ENCODE peak calls at places on chromosomes 1 and 21, in six cellular contexts. X is GM12865, P is A172, K is left ventricle myocardium inferior, C is amniotic stem cell, Q is body of pancreas. B is an unnamed sample.

GRCh38 chr21:45384656-45385548 is 20.1 kb upstream of the COL18A1 start:
- DNase-seq in C (no peak), P (no peak), Q (peak; percentile 5), K (no peak), X (no peak), B (no peak)

GRCh38 chr1:21955474-21956281 is 18.6 kb upstream of the HSPG2 start:
- DNase-seq in K (no peak), C (no peak), X (peak; percentile 43), Q (peak; percentile 18), P (no peak), B (no peak)

GRCh38 chr1:180580237-180580636 is 21.5 kb downstream of the OVAAL start:
- DNase-seq in K (no peak), C (no peak), P (peak; percentile 43), Q (peak; percentile 86), X (peak; percentile 5), B (no peak)

GRCh38 chr1:1748686-1749321 is 24.6 kb upstream of the CDK11A start:
- DNase-seq in C (no peak), P (no peak), X (no peak), Q (no peak), K (no peak), B (no peak)

GRCh38 chr21:28193189-28193588 is 799.5 kb downstream of the LTN1 start:
- DNase-seq in X (no peak), C (no peak), Q (no peak), K (no peak), P (no peak), B (no peak)

GRCh38 chr1:28428012-28428411 is 58.5 kb downstream of the PHACTR4 start:
- DNase-seq in Q (no peak), C (no peak), X (peak; percentile 9), P (no peak), K (no peak), B (no peak)

GRCh38 chr1:226063362-226064167 is 1.0 kb downstream of the H3-3A start:
- DNase-seq in Q (peak; percentile 43), P (peak; percentile 47), C (peak; percentile 29), K (peak; percentile 43), X (no peak), B (peak; percentile 54)

GRCh38 chr1:180811886-180812285 is 100.8 kb upstream of the KIAA1614 start:
- DNase-seq in Q (no peak), X (no peak), P (peak; percentile 12), C (no peak), K (no peak), B (no peak)

GRCh38 chr1:178134061-178134460 is 40.2 kb downstream of the RASAL2 start:
- DNase-seq in Q (no peak), K (no peak), X (no peak), C (no peak), P (peak; percentile 66), B (no peak)

GRCh38 chr1:224579526-224579925 is 36.6 kb upstream of the CNIH3 start:
- DNase-seq in C (no peak), X (no peak), Q (no peak), P (no peak), K (no peak), B (peak; percentile 54)

GRCh38 chr1:24392604-24392946 is 21.0 kb downstream of the STPG1 start:
- DNase-seq in K (no peak), P (no peak), Q (no peak), C (no peak), X (no peak), B (no peak)

GRCh38 chr1:235908742-235909520 is 42.2 kb upstream of the LYST start:
- DNase-seq in K (no peak), C (peak; percentile 78), Q (no peak), X (no peak), P (peak; percentile 97), B (peak; percentile 88)

GRCh38 chr1:23159963-23160877 is 8.4 kb downstream of the LUZP1 start:
- DNase-seq in P (no peak), X (no peak), Q (no peak), C (no peak), K (no peak), B (no peak)

GRCh38 chr21:33259428-33259827 is 6.7 kb upstream of the IL10RB start:
- DNase-seq in X (no peak), Q (no peak), K (no peak), P (no peak), C (no peak), B (no peak)

GRCh38 chr1:168751195-168751650 is 22.2 kb upstream of the DPT start:
- DNase-seq in P (no peak), Q (no peak), K (no peak), X (no peak), C (no peak), B (no peak)

GRCh38 chr1:150162582-150162861 is 12.8 kb downstream of the PLEKHO1 start:
- DNase-seq in C (no peak), Q (no peak), K (no peak), P (no peak), X (no peak), B (no peak)

GRCh38 chr1:40338745-40339419 is 21.8 kb upstream of the COL9A2 start:
- DNase-seq in P (peak; percentile 74), K (peak; percentile 77), X (peak; percentile 93), C (peak; percentile 15), Q (peak; percentile 89), B (peak; percentile 67)